ENCODE peak calls at places on chromosomes 13 and 19, in eight cellular contexts. V is activated CD8-positive, alpha-beta T cell treated with anti-CD3 and anti-CD28 coated beads for 36 hours; G is Right ventricle myocardium superior; L is neural crest cell; D is stomach; K is BE2C; F is AG04450; M is stimulated activated CD4-positive, alpha-beta T cell treated with anti-CD3 and anti-CD28 coated beads, Interleukin-1b, Interleukin-23, amount 100 ng/mL, for 24 hours. C is an unnamed sample.

GRCh38 chr19:55656552-55656951 is 1.7 kb downstream of the U2AF2 start:
- DNase-seq in V (no peak), G (no peak), L (no peak), D (no peak), K (no peak), F (no peak), M (no peak), C (no peak)

GRCh38 chr19:51094696-51095279 is 12.1 kb upstream of the KLK14 start:
- DNase-seq in V (peak; percentile 48), G (no peak), L (peak; percentile 63), D (peak; percentile 45), K (peak; percentile 63), F (no peak), M (no peak), C (no peak)

GRCh38 chr19:12126707-12127106 is 13.4 kb downstream of the ZNF20 start:
- DNase-seq in V (peak; percentile 31), G (no peak), L (no peak), D (no peak), K (peak; percentile 18), F (no peak), M (no peak), C (no peak)

GRCh38 chr13:79901336-79901735 is 420.4 kb downstream of the NDFIP2 start:
- DNase-seq in V (no peak), G (no peak), L (no peak), D (no peak), K (peak; percentile 46), F (no peak), M (no peak), C (no peak)

GRCh38 chr19:45153339-45154063 is 7.3 kb downstream of the NKPD1 start:
- DNase-seq in V (peak; percentile 39), G (peak; percentile 64), L (peak; percentile 77), D (peak; percentile 47), K (peak; percentile 85), F (no peak), M (peak; percentile 14), C (no peak)

GRCh38 chr19:752652-753517 is 2.0 kb downstream of the MISP start:
- DNase-seq in V (no peak), G (no peak), L (no peak), D (peak; percentile 85), K (no peak), F (peak; percentile 69), M (no peak), C (no peak)

GRCh38 chr19:42301646-42302204 is at the start of gene PRR19:
- DNase-seq in V (peak; percentile 45), G (no peak), L (no peak), D (no peak), K (no peak), F (no peak), M (no peak), C (no peak)

GRCh38 chr19:3065675-3066357 is 3.5 kb upstream of the TLE5 start:
- DNase-seq in V (no peak), G (no peak), L (no peak), D (peak; percentile 57), K (no peak), F (no peak), M (no peak), C (no peak)

GRCh38 chr19:45244133-45244532 is 1.1 kb downstream of the EXOC3L2 start:
- DNase-seq in V (no peak), G (no peak), L (no peak), D (no peak), K (no peak), F (no peak), M (no peak), C (no peak)

GRCh38 chr13:96835591-96835990 is 158.7 kb downstream of the OXGR1 start:
- DNase-seq in V (no peak), G (no peak), L (no peak), D (no peak), K (no peak), F (no peak), M (no peak), C (no peak)

GRCh38 chr13:53068841-53069520 is 40.4 kb downstream of the OLFM4 start:
- DNase-seq in V (no peak), G (no peak), L (no peak), D (no peak), K (no peak), F (no peak), M (no peak), C (peak; percentile 52)

GRCh38 chr19:55620410-55620809 is 4.0 kb downstream of the ZNF784 start:
- DNase-seq in V (peak; percentile 78), G (no peak), L (no peak), D (no peak), K (no peak), F (no peak), M (no peak), C (no peak)

GRCh38 chr19:27966390-27966816 is 1246.5 kb downstream of the UQCRFS1 start:
- DNase-seq in V (no peak), G (no peak), L (no peak), D (no peak), K (no peak), F (no peak), M (no peak), C (peak; percentile 14)

GRCh38 chr13:21225841-21226581 is 49.6 kb downstream of the MRPL57 start:
- DNase-seq in V (no peak), G (no peak), L (no peak), D (no peak), K (no peak), F (no peak), M (no peak), C (no peak)

GRCh38 chr19:10769533-10770491 is 51.9 kb downstream of the DNM2 start:
- DNase-seq in V (peak; percentile 35), G (peak; percentile 73), L (no peak), D (peak; percentile 36), K (peak; percentile 51), F (no peak), M (no peak), C (no peak)

GRCh38 chr19:51196181-51196580 is 28.7 kb upstream of the CD33 start:
- DNase-seq in V (no peak), G (no peak), L (no peak), D (no peak), K (peak; percentile 24), F (no peak), M (no peak), C (no peak)

GRCh38 chr19:42175952-42176648 is 41.4 kb downstream of the DEDD2 start:
- DNase-seq in V (peak; percentile 37), G (no peak), L (peak; percentile 20), D (no peak), K (peak; percentile 47), F (no peak), M (no peak), C (peak; percentile 39)

GRCh38 chr19:530133-531008 is 1.2 kb upstream of the CDC34 start:
- DNase-seq in V (no peak), G (no peak), L (no peak), D (no peak), K (no peak), F (no peak), M (no peak), C (no peak)

GRCh38 chr13:111179908-111180756 is 65.0 kb downstream of the ARHGEF7 start:
- DNase-seq in V (peak; percentile 56), G (no peak), L (no peak), D (no peak), K (no peak), F (no peak), M (no peak), C (no peak)

GRCh38 chr19:20423381-20424207 is 142.0 kb downstream of the ZNF737 start:
- DNase-seq in V (peak; percentile 55), G (peak; percentile 79), L (peak; percentile 3), D (peak; percentile 56), K (no peak), F (no peak), M (no peak), C (no peak)

GRCh38 chr19:4064551-4065260 is 2.0 kb downstream of the ZBTB7A start:
- DNase-seq in V (peak; percentile 55), G (peak; percentile 72), L (no peak), D (peak; percentile 56), K (peak; percentile 59), F (no peak), M (no peak), C (no peak)

GRCh38 chr13:111470933-111471332 is 150.5 kb downstream of the TEX29 start:
- DNase-seq in V (no peak), G (no peak), L (no peak), D (no peak), K (no peak), F (no peak), M (no peak), C (no peak)

GRCh38 chr13:114110091-114110829 is 22.2 kb downstream of the RASA3 start:
- DNase-seq in V (peak; percentile 86), G (peak; percentile 72), L (no peak), D (peak; percentile 47), K (peak; percentile 52), F (no peak), M (peak; percentile 46), C (no peak)

GRCh38 chr19:13848811-13849241 is 28.1 kb upstream of the NANOS3 start:
- DNase-seq in V (no peak), G (no peak), L (no peak), D (no peak), K (no peak), F (no peak), M (no peak), C (no peak)

GRCh38 chr13:105814219-105814901 is 721.1 kb downstream of the EFNB2 start:
- DNase-seq in V (no peak), G (no peak), L (no peak), D (no peak), K (no peak), F (no peak), M (no peak), C (peak; percentile 23)

GRCh38 chr19:56601375-56601774 is 6.3 kb downstream of the ZNF71 start:
- DNase-seq in V (no peak), G (no peak), L (no peak), D (no peak), K (no peak), F (no peak), M (no peak), C (no peak)

GRCh38 chr19:15330801-15331418 is 1.4 kb downstream of the BRD4 start:
- DNase-seq in V (no peak), G (no peak), L (no peak), D (no peak), K (no peak), F (peak; percentile 64), M (no peak), C (no peak)

GRCh38 chr19:42069619-42070293 is at the start of gene GRIK5:
- DNase-seq in V (no peak), G (no peak), L (no peak), D (no peak), K (peak; percentile 39), F (no peak), M (no peak), C (peak; percentile 34)

GRCh38 chr19:38182536-38183210 is 41.3 kb downstream of the DPF1 start:
- DNase-seq in V (no peak), G (no peak), L (no peak), D (no peak), K (no peak), F (no peak), M (no peak), C (no peak)

GRCh38 chr13:106212436-106213010 is 322.9 kb downstream of the EFNB2 start:
- DNase-seq in V (no peak), G (no peak), L (no peak), D (no peak), K (no peak), F (no peak), M (no peak), C (no peak)

GRCh38 chr19:24140591-24140990 is 53.6 kb downstream of the ZNF254 start:
- DNase-seq in V (no peak), G (no peak), L (no peak), D (no peak), K (no peak), F (no peak), M (no peak), C (no peak)

GRCh38 chr19:33414667-33415605 is 41.4 kb downstream of the CEBPG start:
- DNase-seq in V (no peak), G (peak; percentile 23), L (no peak), D (no peak), K (no peak), F (no peak), M (no peak), C (no peak)

GRCh38 chr19:33438016-33438671 is 64.6 kb downstream of the CEBPG start:
- DNase-seq in V (no peak), G (peak; percentile 54), L (no peak), D (no peak), K (peak; percentile 94), F (no peak), M (no peak), C (no peak)

GRCh38 chr13:110380359-110381028 is 73.4 kb downstream of the COL4A2 start:
- DNase-seq in V (no peak), G (no peak), L (no peak), D (no peak), K (no peak), F (no peak), M (no peak), C (no peak)

C was measured in NCI-H1694 treated with DMSO at 0.1 percent for 48 hours.